ENCODE peak calls at places on chromosomes 12 and 14, in six cellular contexts. F, K, P, E, W and X are unnamed samples.
A peak's percentile ranks its signal among the peaks of the same experiment; 100 is the strongest.

GRCh38 chr12:30329281-30329680 is 366.4 kb downstream of the IPO8 start:
- DNase-seq in W (no peak), K (no peak), F (no peak), P (no peak), E (no peak), X (no peak)

GRCh38 chr12:44847888-44848770 is 28.0 kb downstream of the NELL2 start:
- DNase-seq in P (no peak), E (no peak), F (no peak), K (no peak), W (no peak), X (peak; percentile 32)

GRCh38 chr12:104357431-104357952 is 54.0 kb downstream of the EID3 start:
- DNase-seq in F (no peak), K (no peak), W (no peak), E (no peak), P (no peak), X (no peak)

GRCh38 chr14:101781240-101782061 is 19.9 kb downstream of the PPP2R5C start:
- DNase-seq in E (peak; percentile 25), F (no peak), P (no peak), K (no peak), W (no peak), X (no peak)

GRCh38 chr14:21543426-21544350 is 17.5 kb upstream of the SALL2 start:
- DNase-seq in P (no peak), W (no peak), F (no peak), K (no peak), E (peak; percentile 84), X (no peak)

GRCh38 chr12:20128926-20129325 is 239.4 kb upstream of the PDE3A start:
- DNase-seq in E (no peak), F (peak; percentile 36), W (no peak), K (no peak), P (no peak), X (no peak)

GRCh38 chr14:69612014-69612758 is 790 bp downstream of the SUSD6 start:
- DNase-seq in E (peak; percentile 61), P (no peak), K (peak; percentile 45), W (peak; percentile 38), F (no peak), X (peak; percentile 68)

GRCh38 chr14:29927596-29928341 is at the start of gene PRKD1:
- DNase-seq in E (peak; percentile 73), P (peak; percentile 69), W (peak; percentile 66), F (no peak), K (peak; percentile 48), X (peak; percentile 3)

GRCh38 chr12:13187399-13187798 is 9.1 kb upstream of the EMP1 start:
- DNase-seq in K (no peak), P (no peak), E (no peak), F (no peak), W (no peak), X (no peak)

DNA sequence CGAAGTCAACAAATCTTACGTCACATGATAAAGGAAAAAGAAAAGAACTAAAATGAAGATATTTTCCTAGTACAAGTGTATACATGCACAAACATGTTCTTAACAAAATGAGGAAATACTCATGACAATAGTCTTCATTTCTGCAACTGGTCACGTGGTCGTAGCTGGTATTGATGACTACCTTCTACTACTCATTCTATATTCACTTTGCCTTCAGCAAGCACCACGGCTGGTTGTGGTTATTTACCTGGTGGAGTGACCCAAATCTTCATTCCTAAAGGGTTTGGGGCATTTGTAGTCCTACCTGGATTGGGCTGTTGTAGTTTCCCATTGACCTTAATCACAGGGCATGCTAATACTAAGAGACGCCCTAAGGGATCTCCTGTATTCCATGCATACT is 51.2 kb downstream of the FIGNL2 start:
- DNase-seq in W (no peak), E (no peak), F (no peak), P (no peak), K (no peak), X (no peak)
- H3K4me3 ChIP-seq in W (no peak overlapping the region), E (no peak overlapping the region), F (no peak overlapping the region), P (no peak overlapping the region), K (no peak overlapping the region), X (no peak overlapping the region)

DNA sequence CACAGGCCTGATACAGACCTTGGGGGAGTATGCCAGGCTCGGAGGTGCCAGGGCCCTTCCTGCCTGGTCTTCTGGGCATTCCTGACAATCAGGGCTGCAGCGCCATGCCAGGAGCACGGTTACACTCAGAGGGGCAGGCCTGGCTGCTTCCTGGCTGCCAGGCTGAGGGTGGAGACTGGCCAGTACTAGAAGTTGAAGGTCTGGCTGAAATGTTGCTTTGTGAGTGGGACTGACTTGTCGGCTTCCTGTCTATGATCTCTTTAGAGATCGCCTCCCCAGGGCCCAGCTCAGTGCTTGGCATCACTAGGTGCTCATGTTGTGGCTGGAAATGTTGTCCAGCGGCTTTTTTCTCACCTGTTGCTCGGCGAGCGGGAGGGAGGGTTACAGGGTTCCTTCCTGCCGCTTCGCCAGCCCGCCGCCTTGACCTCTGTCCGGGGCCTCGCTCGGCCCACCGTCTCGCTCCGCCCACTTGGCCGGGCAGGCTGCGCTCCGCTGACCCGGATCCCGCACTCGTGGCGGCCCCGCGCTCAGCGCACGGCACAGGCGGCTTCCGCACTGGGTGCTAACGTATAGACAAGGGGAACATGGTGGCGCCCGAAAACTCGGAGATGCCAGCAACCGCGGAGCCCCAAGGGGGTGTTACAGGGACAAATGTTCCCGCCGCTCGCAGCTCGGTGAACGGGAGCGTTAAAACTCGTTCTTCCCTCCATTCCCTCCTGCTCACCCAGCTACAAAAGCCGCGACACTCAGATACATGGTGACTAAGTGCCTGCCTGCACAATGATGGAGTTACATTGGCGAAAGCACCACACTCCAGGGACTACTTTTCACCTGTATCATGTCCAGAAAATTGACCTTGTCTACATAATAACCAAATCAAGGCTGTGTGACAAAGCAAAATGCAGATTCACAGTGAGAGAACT is 32.7 kb downstream of the PAPLN start:
- DNase-seq in E (peak; percentile 78), W (peak; percentile 46), K (peak; percentile 30), F (no peak), P (peak; percentile 31), X (peak; percentile 83)
- H3K27me3 ChIP-seq in E (no peaks in the 10 kb centered on the region), W (no peaks in the 10 kb centered on the region), K (no peaks in the 10 kb centered on the region), F (no peaks in the 10 kb centered on the region), P (no peaks in the 10 kb centered on the region), X (no peaks in the 10 kb centered on the region)

DNA sequence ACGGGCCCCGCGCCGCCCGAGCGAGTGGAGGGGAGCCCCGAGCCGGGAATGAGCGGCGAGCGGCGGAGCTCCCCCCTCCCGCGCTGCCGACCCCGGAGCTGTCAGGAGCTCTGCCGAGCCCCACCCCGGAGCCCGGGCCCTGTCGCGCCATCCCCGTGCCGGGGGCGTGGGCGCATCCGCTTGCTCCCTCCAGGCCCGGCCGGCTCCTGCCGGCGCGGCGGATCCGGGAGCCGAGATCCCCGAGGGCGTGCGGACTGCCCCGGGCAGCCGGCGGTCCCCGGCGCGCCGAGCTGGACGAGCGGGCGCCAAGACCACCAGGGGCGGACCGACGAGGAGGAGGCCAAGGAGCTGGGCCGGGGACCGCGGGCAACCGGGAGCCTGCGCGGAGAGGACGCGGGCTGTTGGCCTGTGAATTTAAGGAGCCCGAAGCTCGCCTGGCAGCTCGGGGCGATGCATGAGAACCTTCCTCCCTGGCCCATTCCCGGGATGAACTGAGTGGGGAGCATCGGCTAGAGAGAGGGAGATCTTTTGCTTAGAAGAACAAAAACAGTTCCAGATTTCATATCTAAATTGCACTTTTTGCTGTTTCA is 2.0 kb downstream of the PTHLH start:
- DNase-seq in E (peak; percentile 58), W (peak; percentile 12), K (no peak), F (no peak), P (peak; percentile 13), X (peak; percentile 26)
- TF ChIP-seq CTCF in E (no peak), W (no peak), K (no peak), F (no peak), P (no peak), X (no peak)

GRCh38 chr12:53963434-53964314 is 9.0 kb downstream of the HOXC12 start:
- DNase-seq in F (no peak), W (no peak), K (no peak), P (no peak), E (no peak), X (no peak)
- H3K4me3 ChIP-seq in F (peak overlapping the region; percentile 18), W (no peak overlapping the region), K (no peak overlapping the region), P (no peak overlapping the region), E (no peak overlapping the region), X (no peak overlapping the region)